ENCODE peak calls at places on chromosomes 11 and 22, in nine cellular contexts. S, Z, R, G, E, K, V, H and T are unnamed samples.

GRCh38 chr11:133984828-133985227 is 28.1 kb upstream of the IGSF9B start:
- DNase-seq in S (no peak), R (no peak), G (no peak), E (no peak), Z (no peak), K (no peak), H (no peak), V (no peak), T (no peak)

GRCh38 chr11:65182258-65183170 is 786 bp downstream of the CAPN1 start:
- DNase-seq in G (peak; percentile 66), R (no peak), V (peak; percentile 26), Z (peak; percentile 38), E (peak; percentile 73), S (no peak), H (no peak), K (peak; percentile 68), T (no peak)

GRCh38 chr11:10022764-10023163 is 271.3 kb downstream of the SBF2 start:
- DNase-seq in S (no peak), R (no peak), V (peak; percentile 26), E (no peak), Z (no peak), K (no peak), G (no peak), H (no peak), T (no peak)

GRCh38 chr22:44261861-44262595 is 50.7 kb downstream of the SHISAL1 start:
- DNase-seq in G (no peak), H (no peak), E (no peak), R (no peak), K (no peak), Z (no peak), S (no peak), V (no peak), T (no peak)

GRCh38 chr11:1531961-1532586 is 40.0 kb downstream of the DUSP8 start:
- DNase-seq in G (no peak), V (peak; percentile 92), K (no peak), Z (no peak), E (no peak), S (no peak), H (no peak), R (no peak), T (no peak)

GRCh38 chr22:24290459-24290858 is 19.8 kb downstream of the SPECC1L start:
- DNase-seq in G (no peak), V (peak; percentile 43), S (no peak), E (no peak), H (no peak), Z (no peak), K (no peak), R (no peak), T (no peak)

GRCh38 chr22:45977551-45978274 is 751 bp upstream of the WNT7B start:
- DNase-seq in E (no peak), R (no peak), G (no peak), V (no peak), K (no peak), H (no peak), Z (no peak), S (no peak), T (no peak)

GRCh38 chr11:61773356-61773755 is 19.0 kb downstream of the TMEM258 start:
- DNase-seq in S (no peak), G (no peak), K (no peak), E (no peak), Z (no peak), H (peak; percentile 40), R (no peak), V (no peak), T (no peak)

GRCh38 chr11:128949791-128950454 is 7.3 kb upstream of the TP53AIP1 start:
- DNase-seq in S (no peak), H (no peak), V (no peak), E (no peak), K (no peak), R (no peak), G (no peak), Z (no peak), T (no peak)

GRCh38 chr11:34860034-34860433 is 56.1 kb downstream of the APIP start:
- DNase-seq in E (no peak), K (no peak), S (no peak), G (no peak), R (no peak), Z (no peak), H (no peak), V (no peak), T (no peak)